ENCODE peak calls at places on chromosomes 7 and 10, in six cellular contexts. A is pons; J is midbrain; C is activated CD4-positive, alpha-beta T cell treated with anti-CD3 and anti-CD28 coated beads for 24 hours; W is stimulated activated CD8-positive, alpha-beta memory T cell treated with anti-CD3 and anti-CD28 coated beads, Interleukin-2, amount 100 ng/mL, for 48 hours; K is amniotic stem cell. Z is an unnamed sample.

GRCh38 chr7:123220396-123220795 is 20.6 kb upstream of the SLC13A1 start:
- DNase-seq in J (no peak), C (no peak), A (no peak), K (no peak), W (no peak), Z (no peak)

GRCh38 chr7:8155836-8156235 is 106.1 kb downstream of the ICA1 start:
- DNase-seq in C (no peak), W (no peak), K (no peak), J (no peak), A (no peak), Z (no peak)

GRCh38 chr7:2798669-2799068 is 45.4 kb downstream of the GNA12 start:
- DNase-seq in A (no peak), K (no peak), W (no peak), J (no peak), C (no peak), Z (no peak)

GRCh38 chr10:89373916-89374711 is 3.7 kb upstream of the IFIT1B start:
- DNase-seq in A (peak; percentile 100), K (peak; percentile 70), C (no peak), J (peak; percentile 96), W (no peak), Z (no peak)

GRCh38 chr7:82605247-82605864 is 161.8 kb upstream of the CACNA2D1 start:
- DNase-seq in C (no peak), A (peak; percentile 54), K (no peak), J (peak; percentile 56), W (no peak), Z (no peak)

GRCh38 chr10:62083868-62084267 is 182.4 kb downstream of the ARID5B start:
- DNase-seq in C (no peak), W (no peak), A (no peak), K (no peak), J (no peak), Z (no peak)

GRCh38 chr10:49382226-49382625 is 13.7 kb downstream of the DRGX start:
- DNase-seq in W (no peak), J (no peak), K (no peak), C (no peak), A (no peak), Z (no peak)

GRCh38 chr7:141042222-141043193 is 27.8 kb upstream of the MRPS33 start:
- DNase-seq in K (no peak), J (no peak), A (no peak), W (no peak), C (no peak), Z (no peak)

GRCh38 chr7:73573276-73573675 is 5.1 kb downstream of the TBL2 start:
- DNase-seq in K (no peak), C (no peak), W (no peak), A (peak; percentile 41), J (no peak), Z (no peak)

GRCh38 chr7:135193615-135194081 is 17.7 kb downstream of the WDR91 start:
- DNase-seq in A (no peak), K (peak; percentile 25), W (no peak), C (no peak), J (no peak), Z (no peak)

GRCh38 chr10:102299873-102300272 is 54.5 kb downstream of the GBF1 start:
- DNase-seq in K (no peak), W (no peak), A (no peak), C (no peak), J (no peak), Z (no peak)

GRCh38 chr10:77162697-77163096 is 474.9 kb downstream of the KCNMA1 start:
- DNase-seq in J (no peak), C (no peak), K (peak; percentile 27), A (no peak), W (no peak), Z (no peak)

GRCh38 chr10:51031995-51032394 is 42.3 kb upstream of the PRKG1 start:
- DNase-seq in W (no peak), A (no peak), C (no peak), J (no peak), K (no peak), Z (no peak)

GRCh38 chr10:110613341-110613995 is 30.7 kb upstream of the RBM20 start:
- DNase-seq in J (no peak), A (no peak), W (no peak), C (peak; percentile 31), K (no peak), Z (no peak)

Z was measured in H1.